ENCODE peak calls at places on chromosomes 13 and 19, in seven cellular contexts. One of them, this sample, is unnamed.

GRCh38 chr19:34367424-34367957 is 2.5 kb downstream of the GPI start:
- DNase-seq in A673: no peak
- DNase-seq in H1: no peak
- DNase-seq in fibroblast of the aortic adventitia: no peak
- DNase-seq in GM12864: no peak
- DNase-seq in mucosa of descending colon: no peak
- DNase-seq in hepatocyte: no peak
- DNase-seq in this sample: no peak

GRCh38 chr13:44259045-44260042 is 114.3 kb upstream of the SERP2 start:
- DNase-seq in GM12864: peak
- DNase-seq in A673: no peak
- DNase-seq in H1: no peak
- DNase-seq in fibroblast of the aortic adventitia: peak
- DNase-seq in hepatocyte: peak
- DNase-seq in mucosa of descending colon: no peak
- DNase-seq in this sample: peak

GRCh38 chr19:49106648-49107135 is 7.5 kb upstream of the LIN7B start:
- DNase-seq in GM12864: no peak
- DNase-seq in fibroblast of the aortic adventitia: peak
- DNase-seq in A673: peak
- DNase-seq in H1: no peak
- DNase-seq in mucosa of descending colon: no peak
- DNase-seq in hepatocyte: peak
- DNase-seq in this sample: peak

GRCh38 chr13:46140044-46140443 is 35.2 kb upstream of the CPB2 start:
- DNase-seq in GM12864: no peak
- DNase-seq in mucosa of descending colon: no peak
- DNase-seq in hepatocyte: no peak
- DNase-seq in H1: no peak
- DNase-seq in fibroblast of the aortic adventitia: no peak
- DNase-seq in A673: no peak
- DNase-seq in this sample: no peak

GRCh38 chr13:25916119-25916518 is 135.7 kb downstream of the SHISA2 start:
- DNase-seq in hepatocyte: no peak
- DNase-seq in GM12864: no peak
- DNase-seq in mucosa of descending colon: no peak
- DNase-seq in fibroblast of the aortic adventitia: no peak
- DNase-seq in H1: no peak
- DNase-seq in A673: no peak
- DNase-seq in this sample: no peak

GRCh38 chr19:18859676-18860301 is 28.0 kb downstream of the UPF1 start:
- DNase-seq in mucosa of descending colon: no peak
- DNase-seq in GM12864: no peak
- DNase-seq in H1: no peak
- DNase-seq in A673: no peak
- DNase-seq in hepatocyte: no peak
- DNase-seq in fibroblast of the aortic adventitia: no peak
- DNase-seq in this sample: peak

GRCh38 chr13:75694742-75695141 is 58.6 kb downstream of the LMO7 start:
- DNase-seq in fibroblast of the aortic adventitia: no peak
- DNase-seq in GM12864: no peak
- DNase-seq in mucosa of descending colon: no peak
- DNase-seq in hepatocyte: peak
- DNase-seq in H1: no peak
- DNase-seq in A673: no peak
- DNase-seq in this sample: no peak

GRCh38 chr19:11019262-11019661 is 58.4 kb downstream of the SMARCA4 start:
- DNase-seq in hepatocyte: no peak
- DNase-seq in A673: no peak
- DNase-seq in GM12864: no peak
- DNase-seq in fibroblast of the aortic adventitia: no peak
- DNase-seq in mucosa of descending colon: no peak
- DNase-seq in H1: no peak
- DNase-seq in this sample: no peak

GRCh38 chr13:113724780-113725315 is 34.2 kb upstream of the TMEM255B start:
- DNase-seq in GM12864: no peak
- DNase-seq in fibroblast of the aortic adventitia: peak
- DNase-seq in A673: peak
- DNase-seq in hepatocyte: peak
- DNase-seq in mucosa of descending colon: peak
- DNase-seq in H1: no peak
- DNase-seq in this sample: peak

GRCh38 chr19:38375748-38376147 is 1.4 kb downstream of the PSMD8 start:
- DNase-seq in GM12864: no peak
- DNase-seq in A673: no peak
- DNase-seq in mucosa of descending colon: no peak
- DNase-seq in fibroblast of the aortic adventitia: peak
- DNase-seq in H1: no peak
- DNase-seq in hepatocyte: no peak
- DNase-seq in this sample: no peak

GRCh38 chr19:28727133-28727834 is 485.7 kb downstream of the UQCRFS1 start:
- DNase-seq in fibroblast of the aortic adventitia: peak
- DNase-seq in A673: no peak
- DNase-seq in H1: peak
- DNase-seq in mucosa of descending colon: no peak
- DNase-seq in GM12864: no peak
- DNase-seq in hepatocyte: no peak
- DNase-seq in this sample: peak

GRCh38 chr13:103078145-103078544 is 11.9 kb upstream of the SLC10A2 start:
- DNase-seq in mucosa of descending colon: no peak
- DNase-seq in fibroblast of the aortic adventitia: no peak
- DNase-seq in GM12864: peak
- DNase-seq in H1: no peak
- DNase-seq in A673: no peak
- DNase-seq in hepatocyte: no peak
- DNase-seq in this sample: no peak

GRCh38 chr13:99614465-99614885 is 113.2 kb downstream of the TM9SF2 start:
- DNase-seq in hepatocyte: peak
- DNase-seq in A673: peak
- DNase-seq in GM12864: no peak
- DNase-seq in mucosa of descending colon: no peak
- DNase-seq in H1: no peak
- DNase-seq in fibroblast of the aortic adventitia: peak
- DNase-seq in this sample: peak

GRCh38 chr13:48873598-48873997 is 102.1 kb upstream of the FNDC3A start:
- DNase-seq in hepatocyte: no peak
- DNase-seq in fibroblast of the aortic adventitia: peak
- DNase-seq in A673: peak
- DNase-seq in mucosa of descending colon: no peak
- DNase-seq in GM12864: no peak
- DNase-seq in H1: peak
- DNase-seq in this sample: peak

GRCh38 chr19:40466219-40467006 is at the start of gene SPTBN4:
- DNase-seq in mucosa of descending colon: peak
- DNase-seq in fibroblast of the aortic adventitia: no peak
- DNase-seq in A673: no peak
- DNase-seq in hepatocyte: peak
- DNase-seq in H1: no peak
- DNase-seq in GM12864: no peak
- DNase-seq in this sample: no peak

GRCh38 chr19:50490991-50491472 is 14.4 kb upstream of the GARIN5A start:
- DNase-seq in mucosa of descending colon: no peak
- DNase-seq in hepatocyte: no peak
- DNase-seq in H1: no peak
- DNase-seq in A673: no peak
- DNase-seq in GM12864: no peak
- DNase-seq in fibroblast of the aortic adventitia: no peak
- DNase-seq in this sample: no peak

GRCh38 chr13:85864963-85865530 is 65.8 kb upstream of the SLITRK6 start:
- DNase-seq in A673: peak
- DNase-seq in GM12864: no peak
- DNase-seq in H1: no peak
- DNase-seq in fibroblast of the aortic adventitia: no peak
- DNase-seq in mucosa of descending colon: no peak
- DNase-seq in hepatocyte: peak
- DNase-seq in this sample: peak
- TF ChIP-seq CTCF in A673: peak
- TF ChIP-seq CTCF in GM12864: no peak
- TF ChIP-seq CTCF in H1: no peak
- TF ChIP-seq CTCF in fibroblast of the aortic adventitia: no peak
- TF ChIP-seq CTCF in mucosa of descending colon: no peak
- TF ChIP-seq CTCF in hepatocyte: peak
- TF ChIP-seq CTCF in this sample: peak

GRCh38 chr19:56348289-56348877 is 33.7 kb upstream of the ZSCAN5A start:
- DNase-seq in A673: peak
- DNase-seq in mucosa of descending colon: no peak
- DNase-seq in fibroblast of the aortic adventitia: no peak
- DNase-seq in GM12864: no peak
- DNase-seq in hepatocyte: no peak
- DNase-seq in H1: no peak
- DNase-seq in this sample: peak
- TF ChIP-seq CTCF in A673: peak
- TF ChIP-seq CTCF in mucosa of descending colon: no peak
- TF ChIP-seq CTCF in fibroblast of the aortic adventitia: peak
- TF ChIP-seq CTCF in GM12864: peak
- TF ChIP-seq CTCF in hepatocyte: peak
- TF ChIP-seq CTCF in H1: no peak
- TF ChIP-seq CTCF in this sample: peak

GRCh38 chr19:15251749-15252397 is 19.6 kb upstream of the EPHX3 start:
- DNase-seq in fibroblast of the aortic adventitia: peak
- DNase-seq in mucosa of descending colon: peak
- DNase-seq in GM12864: no peak
- DNase-seq in H1: peak
- DNase-seq in A673: peak
- DNase-seq in hepatocyte: peak
- DNase-seq in this sample: peak

GRCh38 chr19:15251010-15251748 is 18.9 kb upstream of the EPHX3 start:
- DNase-seq in GM12864: no peak
- DNase-seq in H1: no peak
- DNase-seq in mucosa of descending colon: no peak
- DNase-seq in fibroblast of the aortic adventitia: peak
- DNase-seq in hepatocyte: no peak
- DNase-seq in A673: no peak
- DNase-seq in this sample: peak

GRCh38 chr19:15253513-15253912 is 21.3 kb upstream of the EPHX3 start:
- DNase-seq in GM12864: no peak
- DNase-seq in mucosa of descending colon: no peak
- DNase-seq in H1: no peak
- DNase-seq in A673: no peak
- DNase-seq in hepatocyte: no peak
- DNase-seq in fibroblast of the aortic adventitia: no peak
- DNase-seq in this sample: no peak

GRCh38 chr19:15253076-15253475 is 20.8 kb upstream of the EPHX3 start:
- DNase-seq in hepatocyte: no peak
- DNase-seq in fibroblast of the aortic adventitia: no peak
- DNase-seq in GM12864: no peak
- DNase-seq in mucosa of descending colon: no peak
- DNase-seq in H1: no peak
- DNase-seq in A673: no peak
- DNase-seq in this sample: no peak

DNA sequence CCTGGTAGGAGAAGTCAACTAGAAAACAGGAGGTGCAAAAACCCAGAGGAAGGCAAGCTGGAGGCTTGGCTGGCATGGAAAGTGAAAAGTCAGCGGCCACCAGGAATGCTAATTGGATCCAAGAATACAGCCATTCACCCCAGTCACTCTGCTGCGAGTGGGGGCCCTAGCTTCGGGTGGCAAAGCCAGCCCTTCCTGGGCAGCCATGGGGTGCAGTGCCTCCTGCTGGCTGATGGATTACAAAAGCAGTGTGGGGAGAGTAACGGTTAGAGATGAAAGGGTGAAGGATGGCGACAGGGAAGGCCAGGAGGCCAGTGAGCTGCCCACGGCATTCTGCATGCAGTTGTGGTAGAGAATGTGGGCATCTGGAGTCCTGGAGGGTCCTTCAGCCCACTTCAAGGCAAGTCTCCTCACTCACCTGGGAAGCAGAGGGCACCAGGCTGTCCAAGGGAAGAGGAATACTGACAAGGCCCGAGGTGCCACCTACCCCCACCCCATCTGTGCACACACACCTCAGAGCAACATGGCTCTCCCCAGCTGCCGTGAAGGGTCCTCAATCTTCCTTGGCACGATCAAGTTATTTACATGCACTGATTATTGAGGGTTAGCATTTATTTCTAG is 20.3 kb upstream of the EPHX3 start:
- DNase-seq in H1: no peak
- DNase-seq in hepatocyte: no peak
- DNase-seq in fibroblast of the aortic adventitia: peak
- DNase-seq in mucosa of descending colon: no peak
- DNase-seq in GM12864: no peak
- DNase-seq in A673: peak
- DNase-seq in this sample: peak
- TF ChIP-seq CTCF in H1: peak
- TF ChIP-seq CTCF in hepatocyte: peak
- TF ChIP-seq CTCF in fibroblast of the aortic adventitia: peak
- TF ChIP-seq CTCF in mucosa of descending colon: no peak
- TF ChIP-seq CTCF in GM12864: peak
- TF ChIP-seq CTCF in A673: peak
- TF ChIP-seq CTCF in this sample: peak

DNA sequence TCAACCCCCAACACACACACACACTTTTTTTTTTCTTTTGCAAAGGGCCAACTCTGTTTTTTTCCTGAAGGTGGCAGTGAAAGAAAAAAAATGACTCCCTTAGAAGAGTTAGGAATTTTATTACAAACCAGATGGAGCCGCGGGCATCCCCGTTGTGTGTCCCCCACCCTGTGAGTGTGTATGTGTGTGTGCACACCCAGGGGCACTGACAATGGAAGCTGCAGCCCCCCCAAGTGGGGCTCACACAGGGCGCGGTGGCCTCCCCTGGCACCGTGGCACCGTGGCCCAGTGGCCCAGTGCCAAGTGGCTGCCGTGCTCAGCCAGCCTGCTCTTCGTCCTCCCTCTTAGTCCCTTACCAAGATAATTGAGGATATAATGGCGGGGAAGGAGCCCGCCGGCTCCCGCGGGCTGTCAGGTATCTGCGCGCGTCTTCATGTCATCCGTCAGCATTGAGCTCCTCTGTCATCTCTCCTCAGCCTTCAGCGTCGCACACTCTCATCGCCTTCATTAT is 314.1 kb downstream of the ZNF536 start:
- DNase-seq in mucosa of descending colon: no peak
- DNase-seq in H1: no peak
- DNase-seq in hepatocyte: peak
- DNase-seq in A673: peak
- DNase-seq in GM12864: no peak
- DNase-seq in fibroblast of the aortic adventitia: peak
- DNase-seq in this sample: peak
- TF ChIP-seq CTCF in mucosa of descending colon: no peak
- TF ChIP-seq CTCF in H1: no peak
- TF ChIP-seq CTCF in hepatocyte: peak
- TF ChIP-seq CTCF in A673: peak
- TF ChIP-seq CTCF in GM12864: no peak
- TF ChIP-seq CTCF in fibroblast of the aortic adventitia: no peak
- TF ChIP-seq CTCF in this sample: peak

GRCh38 chr19:12806242-12807131 is at the start of gene RNASEH2A:
- DNase-seq in H1: no peak
- DNase-seq in mucosa of descending colon: peak
- DNase-seq in GM12864: peak
- DNase-seq in A673: peak
- DNase-seq in hepatocyte: peak
- DNase-seq in fibroblast of the aortic adventitia: peak
- DNase-seq in this sample: peak
- TF ChIP-seq CTCF in H1: no peak
- TF ChIP-seq CTCF in mucosa of descending colon: no peak
- TF ChIP-seq CTCF in GM12864: no peak
- TF ChIP-seq CTCF in A673: no peak
- TF ChIP-seq CTCF in hepatocyte: no peak
- TF ChIP-seq CTCF in fibroblast of the aortic adventitia: no peak
- TF ChIP-seq CTCF in this sample: no peak